ENCODE peak calls at places on chromosomes 5 and 9, in five cellular contexts. N, E, S, Q and K are unnamed samples.

GRCh38 chr5:31921852-31922305 is 252.2 kb downstream of the GOLPH3 start:
- DNase-seq in N (no peak), E (peak; percentile 49), S (peak; percentile 13), Q (peak; percentile 89), K (no peak)

GRCh38 chr9:121711281-121711680 is 59.8 kb downstream of the DAB2IP start:
- DNase-seq in N (no peak), E (no peak), S (no peak), Q (peak; percentile 27), K (no peak)

GRCh38 chr5:144460608-144461007 is 289.9 kb downstream of the KCTD16 start:
- DNase-seq in N (no peak), E (no peak), S (no peak), Q (no peak), K (no peak)

GRCh38 chr9:120579139-120579749 is 723 bp downstream of the CDK5RAP2 start:
- DNase-seq in N (no peak), E (no peak), S (no peak), Q (peak; percentile 28), K (no peak)

GRCh38 chr5:61301345-61301744 is 30.7 kb upstream of the ZSWIM6 start:
- DNase-seq in N (no peak), E (peak; percentile 88), S (no peak), Q (no peak), K (no peak)

GRCh38 chr5:31913796-31914188 is 260.3 kb downstream of the GOLPH3 start:
- DNase-seq in N (no peak), E (no peak), S (no peak), Q (peak; percentile 19), K (no peak)

GRCh38 chr5:175707751-175708375 is 50.0 kb downstream of the HRH2 start:
- DNase-seq in N (no peak), E (no peak), S (no peak), Q (no peak), K (no peak)

GRCh38 chr5:169744336-169744735 is 107.3 kb downstream of the DOCK2 start:
- DNase-seq in N (no peak), E (no peak), S (no peak), Q (no peak), K (no peak)

GRCh38 chr5:5605170-5605764 is 182.8 kb downstream of the ICE1 start:
- DNase-seq in N (no peak), E (no peak), S (no peak), Q (no peak), K (no peak)

GRCh38 chr5:153749941-153750340 is 259.5 kb downstream of the GRIA1 start:
- DNase-seq in N (no peak), E (no peak), S (no peak), Q (peak; percentile 20), K (peak; percentile 75)

GRCh38 chr5:1540166-1540565 is 16.4 kb upstream of the LPCAT1 start:
- DNase-seq in N (peak; percentile 35), E (no peak), S (no peak), Q (no peak), K (no peak)

GRCh38 chr5:173281910-173282309 is 46.3 kb downstream of the STC2 start:
- DNase-seq in N (peak; percentile 62), E (peak; percentile 21), S (peak; percentile 43), Q (peak; percentile 65), K (no peak)

GRCh38 chr5:159972538-159973362 is 36.2 kb upstream of the TTC1 start:
- DNase-seq in N (peak; percentile 50), E (no peak), S (no peak), Q (no peak), K (no peak)

GRCh38 chr9:136257381-136258298 is 12.0 kb upstream of the QSOX2 start:
- DNase-seq in N (no peak), E (no peak), S (no peak), Q (no peak), K (no peak)

GRCh38 chr5:157469073-157469472 is 9.1 kb downstream of the NIPAL4 start:
- DNase-seq in N (no peak), E (no peak), S (no peak), Q (no peak), K (no peak)

GRCh38 chr5:41637424-41637823 is 127.0 kb upstream of the PLCXD3 start:
- DNase-seq in N (peak; percentile 58), E (no peak), S (no peak), Q (no peak), K (no peak)

GRCh38 chr9:6049798-6050197 is 34.4 kb upstream of the RANBP6 start:
- DNase-seq in N (peak; percentile 60), E (no peak), S (no peak), Q (no peak), K (no peak)

GRCh38 chr5:115179959-115180709 is 10.4 kb upstream of the TRIM36 start:
- DNase-seq in N (peak; percentile 77), E (peak; percentile 4), S (no peak), Q (peak; percentile 27), K (peak; percentile 78)

GRCh38 chr9:12935714-12936113 is 160.9 kb downstream of the LURAP1L start:
- DNase-seq in N (no peak), E (peak; percentile 66), S (no peak), Q (peak; percentile 32), K (no peak)

GRCh38 chr9:129170229-129170628 is 7.8 kb downstream of the IER5L start:
- DNase-seq in N (no peak), E (peak; percentile 41), S (no peak), Q (peak; percentile 51), K (no peak)
- H2AFZ ChIP-seq in N (no peak overlapping the region), E (peak overlapping the region; percentile 9), S (no peak overlapping the region), Q (no peak overlapping the region), K (no peak overlapping the region)

DNA sequence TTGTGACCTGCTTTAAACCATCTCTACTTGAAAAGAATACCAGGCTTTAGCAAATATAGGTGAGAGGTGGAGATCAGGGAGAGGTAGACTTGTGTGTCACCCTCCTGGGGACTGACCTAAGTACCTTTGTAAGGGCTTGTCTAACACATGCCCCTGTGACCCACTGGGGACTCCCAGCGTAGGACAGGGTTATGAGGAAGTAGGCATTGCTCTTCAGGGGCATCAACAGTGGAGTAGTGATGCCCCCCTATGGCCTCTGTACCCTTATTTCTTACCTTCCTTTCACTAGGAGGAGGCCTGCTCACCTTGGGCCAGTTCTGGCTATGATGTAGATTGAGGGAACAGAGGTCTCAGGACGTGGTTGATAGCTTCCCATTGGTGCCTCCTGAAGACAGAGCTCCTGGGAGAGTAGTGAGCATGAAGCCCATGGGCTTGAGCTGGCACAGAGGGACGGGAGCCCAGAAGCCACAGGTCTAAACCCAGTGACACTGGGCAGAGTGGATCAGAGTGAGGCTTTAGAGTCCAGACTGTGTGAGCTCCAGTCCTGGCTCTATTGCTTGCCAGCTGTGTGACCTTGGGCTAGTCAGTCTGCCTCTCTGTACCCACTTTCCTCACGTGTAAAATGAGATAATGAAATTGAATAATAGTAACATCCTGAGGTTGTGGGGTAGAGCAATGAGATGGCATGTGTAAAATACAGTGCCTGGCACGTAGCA is 191.7 kb downstream of the AOPEP start:
- DNase-seq in N (peak; percentile 12), E (no peak), S (no peak), Q (no peak), K (no peak)
- H2BK5ac ChIP-seq in N (no peak overlapping the region), E (peak overlapping the region; percentile 15), S (no peak overlapping the region), Q (no peak overlapping the region), K (no peak overlapping the region)

GRCh38 chr5:9922719-9923118 is 292.6 kb upstream of the TAS2R1 start:
- DNase-seq in N (no peak), E (no peak), S (no peak), Q (no peak), K (no peak)
- H2BK15ac ChIP-seq in N (no peak overlapping the region), E (no peak overlapping the region), S (no peak overlapping the region), Q (no peak overlapping the region), K (no peak overlapping the region)

DNA sequence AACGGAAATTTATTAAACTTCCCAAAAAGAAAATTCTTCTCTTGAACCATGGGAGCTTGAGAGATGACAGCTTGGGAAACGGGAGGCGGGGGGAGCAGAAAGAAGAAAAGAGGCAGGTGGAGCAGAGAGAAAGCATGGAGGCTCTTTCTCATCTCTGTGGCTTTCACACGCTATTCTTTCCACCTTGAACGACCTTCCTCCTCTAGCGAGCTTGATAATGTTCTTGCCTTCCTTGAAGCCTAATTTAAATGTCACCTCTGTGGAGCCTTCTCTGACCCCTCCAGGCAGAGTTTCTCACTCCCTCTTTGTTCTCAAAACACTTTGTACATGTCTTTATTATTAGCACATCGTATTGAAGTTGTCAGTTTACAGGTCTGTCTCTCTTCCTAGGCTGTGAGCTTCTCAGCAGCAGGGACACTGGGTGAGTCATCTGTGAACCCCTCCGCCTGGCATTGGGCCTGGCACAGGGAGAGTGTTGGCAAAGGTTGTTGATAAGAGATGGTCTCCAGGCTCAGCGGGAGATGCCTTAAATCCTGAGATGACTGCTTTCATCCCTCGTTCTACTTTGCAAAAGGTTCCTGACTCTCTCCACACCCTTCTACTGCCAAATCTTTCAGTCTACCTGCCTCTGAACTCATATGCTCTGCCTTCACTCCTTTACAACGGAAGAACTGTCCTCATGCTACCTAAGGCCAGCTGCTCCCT is 14.1 kb upstream of the STRBP start:
- DNase-seq in N (no peak), E (no peak), S (no peak), Q (no peak), K (no peak)
- H2AFZ ChIP-seq in N (no peak overlapping the region), E (no peak overlapping the region), S (no peak overlapping the region), Q (no peak overlapping the region), K (no peak overlapping the region)

GRCh38 chr5:95718203-95718602 is 12.9 kb upstream of the RHOBTB3 start:
- DNase-seq in N (no peak), E (no peak), S (no peak), Q (peak; percentile 69), K (no peak)

GRCh38 chr5:95720094-95720793 is 10.9 kb upstream of the RHOBTB3 start:
- DNase-seq in N (no peak), E (peak; percentile 55), S (no peak), Q (peak; percentile 76), K (no peak)

GRCh38 chr5:95715799-95716461 is 15.2 kb upstream of the RHOBTB3 start:
- DNase-seq in N (no peak), E (peak; percentile 76), S (no peak), Q (peak; percentile 65), K (no peak)

GRCh38 chr5:95717439-95717838 is 13.7 kb upstream of the RHOBTB3 start:
- DNase-seq in N (no peak), E (no peak), S (no peak), Q (no peak), K (no peak)

DNA sequence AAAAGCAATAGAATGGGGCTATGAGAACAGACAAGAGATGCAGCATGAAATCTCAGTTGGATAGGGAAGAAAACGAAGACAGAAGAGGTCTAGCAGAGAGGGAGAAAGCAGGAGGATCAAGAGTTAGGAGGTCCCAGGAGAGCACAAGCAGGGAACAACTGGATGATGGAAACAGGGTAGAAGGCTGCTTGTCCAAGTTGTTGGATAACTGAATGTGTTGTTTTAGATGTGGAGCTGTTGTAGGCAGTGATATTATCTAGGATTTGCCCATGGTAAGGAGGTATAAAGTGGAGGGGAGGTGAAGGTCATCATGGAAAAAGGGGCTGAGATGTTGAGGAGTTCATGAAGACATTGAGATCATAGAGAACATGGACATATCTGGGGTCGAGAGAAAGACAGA is 12.4 kb upstream of the RHOBTB3 start:
- DNase-seq in N (no peak), E (no peak), S (no peak), Q (no peak), K (no peak)
- H2BK5ac ChIP-seq in N (no peak overlapping the region), E (no peak overlapping the region), S (no peak overlapping the region), Q (no peak overlapping the region), K (no peak overlapping the region)